ENCODE peak calls at places on chromosomes 1 and 21, in four cellular contexts. V is K562, M is GM12878, K is H1. Y is an unnamed sample.

GRCh38 chr1:10744044-10744443 is 52.4 kb downstream of the CASZ1 start:
- DNase-seq in V (no peak), M (no peak), K (no peak), Y (no peak)

GRCh38 chr1:198258491-198258890 is 101.7 kb downstream of the NEK7 start:
- DNase-seq in V (no peak), M (peak), K (no peak), Y (no peak)

GRCh38 chr1:45353685-45354084 is 13.4 kb upstream of the MUTYH start:
- DNase-seq in V (no peak), M (no peak), K (no peak), Y (no peak)

GRCh38 chr1:10941891-10942541 is 70.4 kb upstream of the TARDBP start:
- DNase-seq in V (peak), M (no peak), K (peak), Y (no peak)

GRCh38 chr1:213049232-213049631 is 1.8 kb upstream of the RPS6KC1 start:
- DNase-seq in V (no peak), M (no peak), K (no peak), Y (no peak)

GRCh38 chr1:245043617-245043952 is 111.2 kb upstream of the KIF26B start:
- DNase-seq in V (no peak), M (no peak), K (no peak), Y (no peak)

GRCh38 chr1:234490789-234491479 is 12.0 kb upstream of the TARBP1 start:
- DNase-seq in V (peak), M (no peak), K (no peak), Y (no peak)

GRCh38 chr1:31031330-31032143 is 34.0 kb downstream of the PUM1 start:
- DNase-seq in V (no peak), M (no peak), K (no peak), Y (no peak)

GRCh38 chr1:26351591-26352337 is 2.2 kb downstream of the CRYBG2 start:
- DNase-seq in V (peak), M (no peak), K (no peak), Y (peak)

GRCh38 chr1:59085101-59085500 is 211.8 kb upstream of the FGGY start:
- DNase-seq in V (no peak), M (no peak), K (no peak), Y (no peak)

GRCh38 chr1:18037651-18038050 is 69.9 kb upstream of the IGSF21 start:
- DNase-seq in V (no peak), M (no peak), K (no peak), Y (no peak)

GRCh38 chr1:155079487-155080249 is 1.0 kb downstream of the EFNA3 start:
- DNase-seq in V (peak), M (no peak), K (peak), Y (no peak)

GRCh38 chr1:54465351-54465811 is 59.2 kb upstream of the SSBP3 start:
- DNase-seq in V (no peak), M (no peak), K (peak), Y (no peak)

GRCh38 chr1:151593651-151594625 is 17.9 kb upstream of the SNX27 start:
- DNase-seq in V (peak), M (no peak), K (peak), Y (peak)

GRCh38 chr21:17427831-17428483 is 84.9 kb upstream of the CXADR start:
- DNase-seq in V (no peak), M (peak), K (no peak), Y (no peak)

GRCh38 chr21:41774467-41775151 is 7.8 kb upstream of the RIPK4 start:
- DNase-seq in V (no peak), M (no peak), K (no peak), Y (no peak)

GRCh38 chr1:228725178-228725577 is 10.1 kb upstream of the RHOU start:
- DNase-seq in V (no peak), M (no peak), K (no peak), Y (no peak)

GRCh38 chr1:215595231-215595630 is 28.1 kb downstream of the KCTD3 start:
- DNase-seq in V (no peak), M (no peak), K (no peak), Y (peak)

GRCh38 chr1:228351850-228352249 is 54.8 kb downstream of the TRIM11 start:
- DNase-seq in V (no peak), M (no peak), K (no peak), Y (no peak)

GRCh38 chr1:2555634-2556276 is 416 bp upstream of the TNFRSF14 start:
- DNase-seq in V (no peak), M (no peak), K (no peak), Y (no peak)

GRCh38 chr1:180927841-180928240 is 15.1 kb downstream of the KIAA1614 start:
- DNase-seq in V (no peak), M (no peak), K (no peak), Y (no peak)

GRCh38 chr1:237492359-237492758 is 398.4 kb downstream of the ZP4 start:
- DNase-seq in V (no peak), M (no peak), K (no peak), Y (no peak)

GRCh38 chr1:212542761-212543187 is 65.8 kb upstream of the ATF3 start:
- DNase-seq in V (no peak), M (no peak), K (no peak), Y (no peak)

GRCh38 chr1:151993084-151993733 is 450 bp downstream of the S100A10 start:
- DNase-seq in V (no peak), M (no peak), K (peak), Y (no peak)

GRCh38 chr21:31267644-31268043 is 76.4 kb downstream of the TIAM1 start:
- DNase-seq in V (no peak), M (no peak), K (no peak), Y (no peak)

GRCh38 chr1:208248254-208248935 is 4.2 kb upstream of the PLXNA2 start:
- DNase-seq in V (no peak), M (no peak), K (no peak), Y (no peak)
- TF ChIP-seq YY1 in V (no peak), M (no peak), K (no peak), Y (no peak)

GRCh38 chr1:14686701-14687100 is 88.2 kb downstream of the KAZN start:
- DNase-seq in V (no peak), M (no peak), K (no peak), Y (no peak)
- TF ChIP-seq EGR1 in V (no peak), M (no peak), K (no peak), Y (no peak)

GRCh38 chr1:12666141-12666735 is 22.4 kb downstream of the AADACL4 start:
- DNase-seq in V (no peak), M (no peak), K (no peak), Y (no peak)

GRCh38 chr1:12674358-12674757 is 30.5 kb downstream of the AADACL4 start:
- DNase-seq in V (no peak), M (no peak), K (no peak), Y (no peak)

GRCh38 chr1:12665511-12665910 is 21.6 kb downstream of the AADACL4 start:
- DNase-seq in V (no peak), M (no peak), K (no peak), Y (no peak)

GRCh38 chr1:12669529-12670068 is 25.7 kb downstream of the AADACL4 start:
- DNase-seq in V (no peak), M (no peak), K (no peak), Y (no peak)
- TF ChIP-seq YY1 in V (no peak), M (no peak), K (no peak), Y (no peak)

DNA sequence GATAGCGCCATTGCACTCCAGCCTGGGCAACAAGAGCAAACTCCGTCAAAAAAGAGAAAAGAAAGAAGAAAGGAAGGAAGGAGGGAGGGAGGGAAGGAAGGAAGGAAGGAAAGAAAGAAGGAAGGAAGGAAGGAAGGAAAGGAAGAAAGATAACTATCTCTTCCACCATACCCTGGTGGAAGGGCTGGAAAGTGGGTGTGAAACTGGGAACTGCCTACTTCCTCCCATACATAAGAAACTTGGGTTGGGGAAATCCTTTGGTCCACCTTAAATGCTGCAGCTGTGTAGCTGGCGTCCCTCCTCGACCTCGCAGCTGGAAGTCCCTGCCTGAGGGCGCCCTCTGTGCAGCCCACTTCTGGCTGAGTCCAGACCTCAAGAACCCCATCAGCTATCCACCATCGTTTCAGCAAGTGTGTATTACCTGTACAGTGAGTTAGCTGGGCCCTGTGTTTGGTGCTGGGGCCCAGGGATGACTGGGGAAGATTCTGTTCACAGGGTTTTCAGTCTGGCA is 4.6 kb upstream of the FAM167B start:
- DNase-seq in V (peak), M (no peak), K (no peak), Y (no peak)
- TF ChIP-seq EGR1 in V (no peak), M (no peak), K (no peak), Y (no peak)

GRCh38 chr21:46624050-46624449 is 11.4 kb upstream of the PRMT2 start:
- DNase-seq in V (no peak), M (no peak), K (no peak), Y (no peak)

GRCh38 chr21:46627726-46628125 is 7.7 kb upstream of the PRMT2 start:
- DNase-seq in V (no peak), M (no peak), K (no peak), Y (no peak)

GRCh38 chr21:46628868-46629267 is 6.6 kb upstream of the PRMT2 start:
- DNase-seq in V (no peak), M (no peak), K (no peak), Y (no peak)

GRCh38 chr21:46626536-46627302 is 8.8 kb upstream of the PRMT2 start:
- DNase-seq in V (no peak), M (no peak), K (no peak), Y (no peak)

DNA sequence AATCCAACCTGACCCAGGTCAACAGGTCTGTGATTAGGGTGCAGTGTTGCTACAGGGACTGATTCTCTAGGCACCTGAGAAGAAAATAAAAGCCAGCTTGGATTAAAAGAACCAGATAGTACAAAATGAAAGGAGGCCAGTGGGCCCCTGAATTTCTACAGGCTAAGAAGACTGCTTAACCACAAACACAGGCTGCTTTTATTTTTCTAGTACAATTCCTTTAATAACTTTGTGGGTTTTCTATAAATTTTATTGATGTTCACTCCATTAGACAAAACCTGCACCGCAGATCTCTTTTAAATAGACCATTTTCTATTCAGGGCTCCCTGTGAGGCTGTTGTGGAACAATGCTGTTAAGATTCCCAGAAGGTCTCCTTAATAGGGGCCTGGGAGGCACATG is 9.7 kb upstream of the PRMT2 start:
- DNase-seq in V (no peak), M (no peak), K (no peak), Y (no peak)
- TF ChIP-seq YY1 in V (no peak), M (no peak), K (no peak), Y (no peak)

GRCh38 chr1:47907192-47907528 is 90.0 kb downstream of the TRABD2B start:
- DNase-seq in V (no peak), M (no peak), K (no peak), Y (no peak)

GRCh38 chr1:47906466-47907191 is 90.6 kb downstream of the TRABD2B start:
- DNase-seq in V (no peak), M (no peak), K (no peak), Y (no peak)

GRCh38 chr1:47908258-47908657 is 88.9 kb downstream of the TRABD2B start:
- DNase-seq in V (no peak), M (no peak), K (no peak), Y (no peak)

GRCh38 chr1:47903723-47904122 is 93.5 kb downstream of the TRABD2B start:
- DNase-seq in V (no peak), M (no peak), K (no peak), Y (no peak)

DNA sequence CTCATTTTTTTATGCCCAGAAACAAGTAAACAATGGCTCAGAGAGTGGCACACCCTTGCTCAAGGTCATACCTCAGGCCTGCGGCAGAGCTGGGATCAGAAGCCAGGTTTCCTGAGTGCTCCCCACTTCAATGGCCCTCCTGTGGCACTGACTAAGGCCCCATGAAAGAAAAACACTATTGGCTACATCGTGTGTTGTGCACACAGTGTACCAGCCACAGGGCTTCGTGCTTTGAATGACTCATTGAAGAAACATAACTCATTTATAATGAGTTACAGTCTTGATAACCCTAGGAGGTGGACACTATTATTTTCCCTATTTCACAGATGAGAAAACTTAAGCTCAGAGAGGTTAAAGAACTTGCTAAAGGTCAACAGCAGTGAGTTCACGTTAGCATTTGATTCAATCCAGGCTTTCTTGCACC is 91.2 kb downstream of the TRABD2B start:
- DNase-seq in V (no peak), M (no peak), K (no peak), Y (peak)
- TF ChIP-seq EGR1 in V (no peak), M (no peak), K (no peak), Y (no peak)

GRCh38 chr1:38153426-38154088 is 107.0 kb upstream of the POU3F1 start:
- DNase-seq in V (no peak), M (no peak), K (no peak), Y (no peak)
- TF ChIP-seq YY1 in V (no peak), M (no peak), K (no peak), Y (no peak)

DNA sequence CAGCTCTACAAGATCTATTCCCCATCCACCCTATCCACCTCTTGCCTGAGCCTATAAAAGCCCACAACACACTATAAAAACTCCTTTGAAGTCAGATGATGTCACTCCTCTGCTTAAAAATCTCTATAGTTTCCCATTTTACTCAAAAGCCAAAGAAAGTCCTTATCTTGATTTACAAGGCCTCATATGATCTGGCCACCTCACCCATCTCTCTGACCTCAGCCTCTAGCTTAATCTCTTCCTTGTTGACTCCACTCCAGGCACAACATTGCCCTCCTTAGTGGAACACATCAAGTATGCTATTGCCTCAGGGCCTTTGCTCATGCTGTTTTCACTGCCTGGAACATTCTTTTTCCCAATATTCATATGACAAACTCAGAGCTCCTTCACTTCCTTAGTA is 33.3 kb downstream of the ZNF281 start:
- DNase-seq in V (no peak), M (no peak), K (no peak), Y (no peak)
- TF ChIP-seq EGR1 in V (no peak), M (no peak), K (no peak), Y (no peak)

GRCh38 chr1:61133048-61134019 is 51.0 kb downstream of the NFIA start:
- DNase-seq in V (no peak), M (no peak), K (no peak), Y (no peak)
- TF ChIP-seq YY1 in V (no peak), M (no peak), K (no peak), Y (no peak)